ENCODE peak calls at places on chromosomes 2 and 18, in nine cellular contexts. L is Peyer's patch; B is prostate gland; R is A673; F is left ventricle myocardium inferior; X is CD8-positive, alpha-beta T cell; A is ovary; P is A549; C is adrenal gland. W is an unnamed sample.

GRCh38 chr2:134642938-134643337 is 75.9 kb downstream of the TMEM163 start:
- DNase-seq in F (no peak), B (no peak), C (no peak), L (no peak), A (no peak), P (no peak), R (no peak), X (no peak), W (no peak)

GRCh38 chr18:35215026-35215425 is 25.8 kb upstream of the ZNF397 start:
- DNase-seq in X (no peak), R (no peak), F (no peak), C (no peak), L (no peak), A (no peak), B (no peak), P (no peak), W (no peak)

GRCh38 chr2:33552758-33553461 is 46.2 kb downstream of the FAM98A start:
- DNase-seq in R (no peak), B (no peak), P (peak; percentile 34), C (no peak), A (no peak), X (no peak), L (no peak), F (no peak), W (no peak)

GRCh38 chr2:71614976-71615768 is 161.8 kb downstream of the DYSF start:
- DNase-seq in L (no peak), C (peak; percentile 80), B (no peak), F (peak; percentile 93), R (no peak), X (no peak), A (peak; percentile 47), P (no peak), W (peak; percentile 0)

GRCh38 chr2:166173263-166173662 is 45.4 kb upstream of the SCN1A start:
- DNase-seq in B (no peak), P (no peak), X (no peak), R (no peak), A (no peak), C (no peak), L (no peak), F (no peak), W (no peak)

GRCh38 chr2:150188177-150188576 is 299.3 kb downstream of the RND3 start:
- DNase-seq in P (peak; percentile 55), R (no peak), A (no peak), L (no peak), C (no peak), F (no peak), X (no peak), B (no peak), W (peak; percentile 11)

GRCh38 chr2:209666296-209666695 is 105.3 kb upstream of the UNC80 start:
- DNase-seq in L (no peak), X (no peak), P (no peak), A (no peak), F (no peak), B (no peak), R (no peak), C (no peak), W (no peak)

GRCh38 chr2:215355801-215356200 is 43.9 kb downstream of the ATIC start:
- DNase-seq in C (no peak), A (no peak), X (no peak), R (no peak), B (no peak), P (no peak), L (no peak), F (no peak), W (no peak)

GRCh38 chr2:213722564-213722963 is 438.3 kb downstream of the SPAG16 start:
- DNase-seq in F (no peak), R (no peak), P (no peak), C (no peak), X (no peak), A (no peak), B (no peak), L (no peak), W (no peak)

GRCh38 chr2:213726101-213726500 is 441.8 kb downstream of the SPAG16 start:
- DNase-seq in F (no peak), C (no peak), P (no peak), B (no peak), R (no peak), X (no peak), L (no peak), A (no peak), W (no peak)

GRCh38 chr2:213723051-213723560 is 438.8 kb downstream of the SPAG16 start:
- DNase-seq in P (no peak), C (no peak), R (no peak), X (no peak), L (no peak), A (no peak), B (no peak), F (no peak), W (no peak)

GRCh38 chr2:213723707-213724106 is 439.4 kb downstream of the SPAG16 start:
- DNase-seq in A (no peak), C (no peak), L (no peak), X (no peak), B (no peak), F (no peak), P (no peak), R (no peak), W (no peak)
- H3K27ac ChIP-seq in A (no peak overlapping the region), C (no peak overlapping the region), L (no peak overlapping the region), X (no peak overlapping the region), B (no peak overlapping the region), F (no peak overlapping the region), P (no peak overlapping the region), R (no peak overlapping the region), W (no peak overlapping the region)

GRCh38 chr2:28283861-28284260 is 108.8 kb upstream of the FOSL2 start:
- DNase-seq in R (no peak), P (no peak), B (no peak), X (no peak), C (no peak), F (no peak), A (no peak), L (no peak), W (no peak)

GRCh38 chr2:28280576-28280975 is 112.1 kb upstream of the FOSL2 start:
- DNase-seq in X (no peak), R (no peak), B (no peak), P (no peak), L (no peak), A (no peak), C (no peak), F (no peak), W (no peak)

GRCh38 chr2:28282861-28283646 is 109.6 kb upstream of the FOSL2 start:
- DNase-seq in A (no peak), P (no peak), B (no peak), C (no peak), F (no peak), R (no peak), X (no peak), L (no peak), W (no peak)

GRCh38 chr2:28281739-28282138 is 110.9 kb upstream of the FOSL2 start:
- DNase-seq in P (no peak), C (no peak), X (no peak), A (no peak), R (no peak), B (no peak), F (no peak), L (no peak), W (no peak)

DNA sequence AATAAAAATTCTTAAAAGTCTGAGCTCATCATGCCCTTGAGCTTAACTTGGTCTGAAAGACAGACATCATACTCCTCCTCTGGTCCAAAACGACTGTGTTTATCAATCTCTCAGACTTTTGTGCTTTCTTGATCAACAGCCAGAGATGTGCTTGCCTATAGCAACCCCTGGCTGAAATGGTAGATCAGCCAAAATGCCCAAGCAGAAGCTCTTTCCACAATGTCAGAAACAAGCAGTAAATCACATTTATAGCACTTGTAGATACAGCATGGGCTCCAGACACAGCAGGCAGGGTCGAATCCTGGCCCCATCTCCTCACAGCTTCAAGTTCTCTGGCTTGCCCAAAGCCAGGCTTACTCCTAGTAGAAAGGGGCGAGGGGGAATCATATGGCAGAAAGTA is 110.4 kb upstream of the FOSL2 start:
- DNase-seq in A (no peak), P (no peak), R (no peak), C (no peak), L (no peak), B (no peak), X (no peak), F (no peak), W (no peak)
- H3K4me1 ChIP-seq in A (peaks cover 5% of the 10 kb centered on the region), P (peaks cover 30% of the 10 kb centered on the region), R (no peaks in the 10 kb centered on the region), C (no peaks in the 10 kb centered on the region), L (no peaks in the 10 kb centered on the region), B (no peaks in the 10 kb centered on the region), X (no peaks in the 10 kb centered on the region), F (peaks cover 11% of the 10 kb centered on the region), W (no peaks in the 10 kb centered on the region)

DNA sequence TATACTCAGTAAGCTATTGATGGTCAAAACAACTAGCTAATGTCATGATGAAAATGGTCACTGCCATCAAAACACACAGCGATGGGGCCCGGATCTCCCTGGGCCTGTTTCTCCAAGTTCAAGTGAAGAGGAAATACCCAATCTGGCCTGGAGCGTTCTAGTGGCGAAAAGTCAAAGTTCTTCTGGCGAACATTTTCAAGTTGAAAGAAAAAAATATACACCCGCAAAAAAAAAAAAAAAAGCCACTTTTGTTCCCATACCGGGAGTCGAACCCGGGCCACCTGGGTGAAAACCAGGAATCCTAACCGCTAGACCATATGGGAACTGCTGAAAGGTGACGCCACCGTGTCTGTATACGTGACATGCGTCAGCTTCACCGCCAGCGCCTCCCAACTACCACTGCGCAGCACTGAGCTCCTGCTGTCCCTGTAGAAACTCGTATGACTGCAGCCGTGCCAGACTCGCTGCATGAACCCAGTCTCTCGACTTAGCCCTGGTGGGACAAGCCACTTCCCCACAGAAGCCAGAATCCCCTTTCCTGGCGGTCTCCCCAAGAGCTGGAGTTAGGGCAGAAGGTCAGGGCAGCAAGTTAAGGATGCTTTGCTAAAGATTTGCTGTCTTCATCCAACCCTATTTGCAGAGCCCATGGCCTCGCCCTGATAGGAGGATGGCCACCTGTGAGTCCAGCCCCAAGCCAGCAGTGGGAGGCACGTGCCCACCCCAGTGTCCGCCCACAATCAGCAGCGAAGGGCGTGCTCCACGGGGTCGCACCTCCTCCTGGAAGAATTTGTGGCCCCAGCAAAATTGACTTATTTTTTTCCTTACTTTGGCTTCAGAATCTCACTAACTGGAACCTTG is 5.6 kb upstream of the IMP4 start:
- DNase-seq in P (peak; percentile 90), A (peak; percentile 71), B (peak; percentile 88), X (no peak), L (peak; percentile 38), C (peak; percentile 79), R (peak; percentile 85), F (peak; percentile 70), W (no peak)
- H3K27ac ChIP-seq in P (peak overlapping the region; percentile 35), A (no peak overlapping the region), B (peak overlapping the region; percentile 56), X (no peak overlapping the region), L (no peak overlapping the region), C (peak overlapping the region; percentile 75), R (no peak overlapping the region), F (peak overlapping the region; percentile 79), W (no peak overlapping the region)

DNA sequence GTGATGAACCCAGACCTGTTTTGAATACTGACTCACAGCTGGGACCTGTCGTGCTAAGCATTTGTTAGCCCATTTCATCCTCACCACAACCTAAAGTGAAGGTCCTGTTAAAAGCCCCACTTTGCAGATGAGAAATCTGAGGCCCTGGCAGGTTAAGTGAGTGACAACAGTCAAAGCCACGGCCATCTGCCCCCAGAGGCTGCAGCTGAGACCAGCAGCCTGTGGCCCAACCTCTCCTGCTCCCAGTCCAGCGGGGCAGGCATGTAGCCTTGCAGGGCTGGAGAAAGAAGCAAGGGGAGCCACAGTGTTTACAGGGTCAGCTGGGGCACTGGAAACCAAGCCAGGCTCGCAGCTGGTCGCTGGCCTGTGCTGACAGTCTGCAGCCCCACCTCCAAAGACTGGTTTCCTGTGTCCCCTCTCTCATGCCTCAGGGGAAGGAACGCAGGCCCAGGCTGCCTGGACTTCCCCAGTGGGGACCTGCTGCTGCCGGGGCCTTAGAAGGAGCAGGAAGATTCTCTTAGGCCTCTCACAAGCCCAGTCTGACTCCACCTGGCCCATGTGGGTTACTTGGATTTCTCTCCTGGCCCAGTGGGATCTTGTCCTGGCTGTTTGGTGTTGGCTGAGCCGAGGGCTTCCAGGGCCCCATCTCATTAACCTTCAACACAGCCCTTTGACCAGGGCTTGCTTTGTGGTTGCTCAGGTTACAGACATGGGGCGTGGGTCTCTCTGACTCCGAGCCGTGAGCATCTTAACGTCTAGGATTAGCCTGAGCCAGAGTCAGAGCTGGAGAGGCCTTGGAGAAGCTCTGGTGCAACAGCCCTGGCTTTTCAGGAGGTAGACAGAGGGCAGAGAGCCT is 1.7 kb downstream of the INPP5D start:
- DNase-seq in F (peak; percentile 74), B (no peak), L (peak; percentile 75), C (no peak), A (no peak), P (no peak), R (no peak), X (no peak), W (peak; percentile 35)
- H3K4me1 ChIP-seq in F (peaks cover 61% of the 10 kb centered on the region), B (no peaks in the 10 kb centered on the region), L (no peaks in the 10 kb centered on the region), C (no peaks in the 10 kb centered on the region), A (peaks cover 5% of the 10 kb centered on the region), P (no peaks in the 10 kb centered on the region), R (no peaks in the 10 kb centered on the region), X (peaks cover 44% of the 10 kb centered on the region), W (peaks cover 10% of the 10 kb centered on the region)